ENCODE peak calls at places on chromosomes 11 and 22, in seven cellular contexts. A is SJCRH30; B is uterus; H is mesendoderm; C is prostate gland; Y is effector memory CD4-positive, alpha-beta T cell; J is pancreas. M is an unnamed sample. For H3K4me1, the result is how much of the 10 kb centered on the place peaks cover.

GRCh38 chr22:28855355-28856094 is 27.8 kb upstream of the ZNRF3 start:
- DNase-seq in J (peak), H (peak), Y (no peak), C (peak), A (peak), B (peak), M (no peak)

GRCh38 chr11:64444838-64445441 is 86.0 kb downstream of the RPS6KA4 start:
- DNase-seq in J (peak), C (no peak), Y (no peak), B (no peak), H (peak), A (peak), M (no peak)

GRCh38 chr11:73268671-73269271 is 3.4 kb upstream of the P2RY6 start:
- DNase-seq in B (no peak), J (no peak), Y (no peak), C (no peak), H (no peak), A (no peak), M (no peak)

GRCh38 chr11:128934926-128935325 is 7.7 kb downstream of the TP53AIP1 start:
- DNase-seq in C (no peak), J (no peak), Y (no peak), A (no peak), B (no peak), H (no peak), M (no peak)

GRCh38 chr11:72037554-72038311 is 39.0 kb downstream of the IL18BP start:
- DNase-seq in C (no peak), B (peak), H (no peak), A (peak), Y (no peak), J (no peak), M (no peak)

GRCh38 chr11:57379732-57380131 is 1.2 kb downstream of the PRG3 start:
- DNase-seq in C (no peak), A (peak), J (no peak), H (peak), B (no peak), Y (no peak), M (no peak)

GRCh38 chr11:36086366-36086765 is 142.5 kb downstream of the LDLRAD3 start:
- DNase-seq in H (peak), Y (no peak), C (no peak), J (no peak), A (no peak), B (no peak), M (no peak)

GRCh38 chr22:31451709-31452571 is 37.7 kb downstream of the EIF4ENIF1 start:
- DNase-seq in J (peak), Y (no peak), A (peak), B (no peak), H (peak), C (no peak), M (no peak)

GRCh38 chr11:62664405-62665074 is 470 bp downstream of the C11orf98 start:
- DNase-seq in C (no peak), Y (no peak), A (peak), H (peak), B (no peak), J (peak), M (no peak)

GRCh38 chr22:23531966-23532735 is 47.9 kb downstream of the IGLL1 start:
- DNase-seq in H (no peak), B (no peak), Y (no peak), A (no peak), C (no peak), J (no peak), M (peak)

GRCh38 chr22:28882545-28882877 is 861 bp upstream of the ZNRF3 start:
- DNase-seq in B (no peak), H (no peak), C (no peak), Y (no peak), J (no peak), A (no peak), M (no peak)

GRCh38 chr11:75263944-75264349 is 23.4 kb downstream of the TPBGL start:
- DNase-seq in J (no peak), Y (no peak), H (peak), A (no peak), C (no peak), B (no peak), M (peak)

GRCh38 chr11:14373941-14374646 is 15.1 kb upstream of the RRAS2 start:
- DNase-seq in B (no peak), Y (no peak), C (peak), J (peak), A (no peak), H (peak), M (peak)

GRCh38 chr11:67364783-67365525 is 8.4 kb downstream of the CLCF1 start:
- DNase-seq in B (peak), Y (no peak), A (no peak), J (no peak), H (no peak), C (no peak), M (no peak)

GRCh38 chr11:43573233-43573632 is 107.3 kb upstream of the HSD17B12 start:
- DNase-seq in C (no peak), J (no peak), B (no peak), H (peak), A (peak), Y (no peak), M (no peak)

GRCh38 chr11:1640076-1640946 is 10.7 kb downstream of the KRTAP5-5 start:
- DNase-seq in B (no peak), H (peak), J (peak), A (peak), C (no peak), Y (no peak), M (no peak)

GRCh38 chr11:79087238-79087956 is 353.4 kb downstream of the TENM4 start:
- DNase-seq in B (no peak), Y (no peak), H (peak), C (peak), A (peak), J (peak), M (no peak)

GRCh38 chr22:49856343-49856742 is 2.7 kb downstream of the ZBED4 start:
- DNase-seq in J (peak), B (no peak), H (no peak), Y (no peak), C (no peak), A (no peak), M (peak)

GRCh38 chr11:3156661-3157311 is 8.3 kb downstream of the OSBPL5 start:
- DNase-seq in B (no peak), Y (no peak), J (no peak), H (no peak), A (no peak), C (no peak), M (peak)

GRCh38 chr22:44143117-44143495 is 37.6 kb upstream of the PARVG start:
- DNase-seq in Y (no peak), A (no peak), J (no peak), B (no peak), H (no peak), C (no peak), M (no peak)

GRCh38 chr22:36252754-36253522 is at the start of gene APOL1:
- DNase-seq in J (no peak), Y (no peak), H (no peak), B (peak), C (peak), A (no peak), M (no peak)

GRCh38 chr11:13119928-13120520 is 110.9 kb downstream of the RASSF10 start:
- DNase-seq in H (no peak), J (no peak), B (no peak), Y (no peak), A (peak), C (no peak), M (no peak)

GRCh38 chr11:61985863-61986262 is 18.4 kb upstream of the FTH1 start:
- DNase-seq in H (no peak), B (no peak), A (no peak), J (peak), Y (no peak), C (no peak), M (no peak)

GRCh38 chr11:119298726-119299125 is 18.2 kb downstream of the MCAM start:
- DNase-seq in B (no peak), J (no peak), C (no peak), A (no peak), Y (no peak), H (no peak), M (no peak)

DNA sequence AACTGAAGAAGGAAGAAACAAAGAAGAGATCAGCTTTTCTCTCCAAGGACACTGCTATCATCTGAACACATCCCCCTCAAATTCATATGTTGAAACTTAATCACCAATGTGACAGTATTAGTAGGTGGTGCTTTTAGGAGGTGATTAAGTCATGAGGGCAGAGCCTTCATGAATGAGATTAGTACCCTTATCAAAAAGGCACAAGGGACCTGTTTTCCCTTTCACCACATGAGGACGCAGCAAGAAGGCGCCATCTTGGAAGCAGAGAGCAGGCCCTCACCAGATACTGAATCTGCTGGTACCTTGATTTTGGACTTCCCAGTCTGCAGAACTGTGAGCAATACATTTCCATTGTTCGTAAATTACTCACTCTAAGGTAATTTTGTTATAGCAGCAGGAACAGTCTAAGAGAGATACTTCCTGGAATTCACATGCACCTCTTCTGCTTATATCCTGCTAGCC is 20.9 kb upstream of the CREB3L1 start:
- DNase-seq in H (no peak), Y (no peak), C (no peak), A (no peak), J (no peak), B (no peak), M (no peak)
- H3K4me1 ChIP-seq in H (under half), Y (under half), C (under half), A (under half), J (under half), B (under half), M (under half)

DNA sequence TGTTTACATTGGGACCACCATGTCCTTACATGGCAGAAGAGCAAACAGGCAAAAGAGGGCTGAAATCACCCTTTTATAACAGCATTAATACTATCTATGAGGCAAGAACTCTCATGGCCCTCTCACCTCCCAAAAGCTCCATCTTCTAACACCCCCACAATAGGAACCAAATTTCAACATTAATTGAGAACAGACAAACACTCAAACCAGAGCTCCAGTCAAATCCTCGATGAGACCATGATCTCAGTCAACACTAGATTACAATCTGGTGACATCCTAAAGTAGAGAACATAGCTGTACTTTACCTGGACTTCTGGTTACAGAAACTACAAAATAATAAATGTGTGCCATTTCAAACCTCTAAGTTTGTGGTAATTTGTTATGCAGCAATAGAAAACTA is 25.1 kb downstream of the OR2AG2 start:
- DNase-seq in A (no peak), C (no peak), Y (no peak), B (no peak), J (no peak), H (no peak), M (no peak)
- H3K27ac ChIP-seq in A (no peak), C (peak), Y (peak), B (peak), J (peak), H (no peak), M (no peak)

GRCh38 chr11:16793009-16793408 is 54.6 kb downstream of the C11orf58 start:
- DNase-seq in A (no peak), Y (no peak), B (no peak), C (no peak), H (no peak), J (no peak), M (no peak)

GRCh38 chr11:16792426-16792825 is 54.0 kb downstream of the C11orf58 start:
- DNase-seq in Y (no peak), C (no peak), J (no peak), B (no peak), H (no peak), A (no peak), M (no peak)

GRCh38 chr11:16789560-16790483 is 51.4 kb downstream of the C11orf58 start:
- DNase-seq in Y (no peak), J (no peak), C (no peak), A (no peak), B (no peak), H (no peak), M (no peak)

GRCh38 chr11:16790484-16791240 is 52.2 kb downstream of the C11orf58 start:
- DNase-seq in J (no peak), B (no peak), C (no peak), Y (no peak), A (no peak), H (no peak), M (no peak)

GRCh38 chr11:16791494-16791961 is 53.1 kb downstream of the C11orf58 start:
- DNase-seq in C (no peak), B (no peak), H (peak), Y (no peak), J (no peak), A (peak), M (peak)
- H3K4me3 ChIP-seq in C (no peak), B (no peak), H (no peak), Y (no peak), J (no peak), A (peak), M (no peak)

DNA sequence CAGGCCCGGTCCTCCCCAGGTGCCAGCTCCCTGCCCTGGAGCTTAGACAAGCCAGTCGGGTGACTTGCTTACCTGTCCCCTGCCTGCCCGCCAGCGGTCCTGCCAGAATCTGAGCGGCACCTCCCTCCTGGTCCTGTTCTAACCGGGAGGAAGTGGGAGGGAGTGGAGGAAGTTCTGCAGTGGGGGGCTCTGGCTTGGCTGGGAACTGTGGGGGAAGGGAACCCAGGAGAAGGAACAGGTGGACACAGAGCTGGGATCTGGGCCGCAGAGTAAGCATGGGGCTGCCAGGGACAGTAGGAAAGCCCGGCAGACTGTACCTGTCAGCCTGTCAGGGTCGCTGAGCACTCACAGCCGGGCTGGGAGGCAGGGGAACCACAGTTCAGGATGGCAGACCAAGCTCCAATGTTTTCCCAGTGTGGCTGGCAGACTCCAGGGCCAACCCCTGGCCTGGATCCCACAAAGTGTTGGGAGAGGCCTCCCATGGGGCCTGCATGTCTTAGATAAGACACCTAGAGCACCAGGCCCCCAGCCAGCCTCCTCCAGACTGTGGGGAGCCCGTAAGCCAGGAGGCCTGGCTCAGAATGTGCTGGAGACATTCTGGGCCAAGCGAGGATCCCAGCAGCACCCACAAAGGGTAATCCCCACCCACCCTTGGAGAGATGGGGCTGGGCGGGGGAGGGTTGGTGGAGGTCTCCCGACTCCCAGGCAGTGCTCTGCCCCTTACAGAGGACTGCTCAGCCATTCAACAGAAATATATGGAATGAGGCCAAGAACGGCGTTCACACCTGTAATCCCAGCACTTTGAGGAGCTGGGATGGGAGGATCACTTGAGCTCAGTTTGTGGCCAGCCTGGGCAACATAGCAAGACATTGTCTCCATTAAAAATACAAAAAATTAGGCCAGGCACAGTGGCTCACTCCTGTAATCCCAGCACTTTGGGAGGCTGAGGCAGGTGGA is 2.3 kb downstream of the CYB5R3 start:
- DNase-seq in J (peak), B (peak), H (no peak), A (no peak), Y (no peak), C (peak), M (no peak)
- H3K4me1 ChIP-seq in J (under half), B (under half), H (under half), A (under half), Y (under half), C (under half), M (half or more)